ENCODE peak calls at places on chromosomes 2 and 18, in five cellular contexts. One of them, this sample, is unnamed.

GRCh38 chr2:233822101-233822771 is 32.1 kb downstream of the HJURP start:
- DNase-seq in heart left ventricle: no peak
- DNase-seq in keratinocyte: no peak
- DNase-seq in left ventricle myocardium inferior: no peak
- DNase-seq in right lobe of liver: peak
- DNase-seq in this sample: no peak

GRCh38 chr18:9869713-9870430 is 15.9 kb upstream of the TXNDC2 start:
- DNase-seq in heart left ventricle: no peak
- DNase-seq in keratinocyte: no peak
- DNase-seq in right lobe of liver: no peak
- DNase-seq in left ventricle myocardium inferior: no peak
- DNase-seq in this sample: peak

GRCh38 chr2:41910126-41910525 is 137.7 kb upstream of the PKDCC start:
- DNase-seq in heart left ventricle: no peak
- DNase-seq in keratinocyte: no peak
- DNase-seq in right lobe of liver: no peak
- DNase-seq in left ventricle myocardium inferior: no peak
- DNase-seq in this sample: no peak

GRCh38 chr18:48540329-48541025 is 1.6 kb downstream of the CTIF start:
- DNase-seq in heart left ventricle: peak
- DNase-seq in keratinocyte: no peak
- DNase-seq in left ventricle myocardium inferior: peak
- DNase-seq in right lobe of liver: peak
- DNase-seq in this sample: peak

GRCh38 chr2:97712693-97713295 is 582 bp upstream of the ZAP70 start:
- DNase-seq in left ventricle myocardium inferior: no peak
- DNase-seq in heart left ventricle: peak
- DNase-seq in keratinocyte: no peak
- DNase-seq in right lobe of liver: peak
- DNase-seq in this sample: no peak

GRCh38 chr2:231068525-231069222 is 12.0 kb downstream of the PSMD1 start:
- DNase-seq in keratinocyte: no peak
- DNase-seq in right lobe of liver: no peak
- DNase-seq in left ventricle myocardium inferior: no peak
- DNase-seq in heart left ventricle: no peak
- DNase-seq in this sample: peak

GRCh38 chr2:42368817-42369550 is 8.0 kb upstream of the COX7A2L start:
- DNase-seq in right lobe of liver: no peak
- DNase-seq in keratinocyte: no peak
- DNase-seq in heart left ventricle: peak
- DNase-seq in left ventricle myocardium inferior: peak
- DNase-seq in this sample: no peak

GRCh38 chr2:237012577-237013237 is 73.0 kb upstream of the COPS8 start:
- DNase-seq in left ventricle myocardium inferior: no peak
- DNase-seq in heart left ventricle: no peak
- DNase-seq in keratinocyte: no peak
- DNase-seq in right lobe of liver: no peak
- DNase-seq in this sample: peak

GRCh38 chr18:22613058-22613690 is 195.5 kb upstream of the CTAGE1 start:
- DNase-seq in keratinocyte: no peak
- DNase-seq in right lobe of liver: no peak
- DNase-seq in left ventricle myocardium inferior: no peak
- DNase-seq in heart left ventricle: no peak
- DNase-seq in this sample: no peak

GRCh38 chr2:152411154-152411553 is 76.2 kb downstream of the FMNL2 start:
- DNase-seq in heart left ventricle: no peak
- DNase-seq in keratinocyte: no peak
- DNase-seq in left ventricle myocardium inferior: no peak
- DNase-seq in right lobe of liver: no peak
- DNase-seq in this sample: no peak
- H3K4me3 ChIP-seq in heart left ventricle: no peak
- H3K4me3 ChIP-seq in keratinocyte: no peak
- H3K4me3 ChIP-seq in left ventricle myocardium inferior: no peak
- H3K4me3 ChIP-seq in right lobe of liver: no peak
- H3K4me3 ChIP-seq in this sample: no peak

DNA sequence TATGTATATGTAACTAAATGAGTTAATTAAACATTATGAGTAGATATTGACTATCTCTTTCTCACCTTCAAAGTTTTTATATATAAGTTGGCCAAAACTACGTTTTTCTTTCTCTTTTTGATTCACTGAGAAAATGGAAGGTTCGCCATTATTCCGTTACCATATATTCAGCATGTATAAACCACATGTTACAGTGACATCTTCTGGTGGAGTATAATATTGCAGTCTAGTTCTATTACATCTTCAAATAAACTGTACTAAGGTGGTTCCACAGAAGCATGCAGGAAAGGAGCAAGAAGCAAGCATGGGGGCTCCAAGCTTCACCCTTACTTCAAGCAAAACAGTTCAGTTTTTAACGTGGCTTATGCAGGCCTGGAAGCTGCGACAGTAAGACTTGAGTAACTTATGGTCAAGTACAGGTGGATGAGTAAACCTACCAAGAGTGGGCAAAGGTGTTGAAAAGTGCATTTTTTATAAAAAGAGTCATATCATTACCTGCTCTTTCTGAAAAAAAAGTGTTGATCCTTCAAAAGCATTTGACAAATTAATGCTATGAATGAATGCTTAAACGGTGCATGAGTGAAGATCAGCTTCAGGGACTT is 129.8 kb upstream of the RAB6C start:
- DNase-seq in left ventricle myocardium inferior: no peak
- DNase-seq in keratinocyte: peak
- DNase-seq in heart left ventricle: no peak
- DNase-seq in right lobe of liver: no peak
- DNase-seq in this sample: peak
- TF ChIP-seq CTCF in left ventricle myocardium inferior: peak
- TF ChIP-seq CTCF in keratinocyte: no peak
- TF ChIP-seq CTCF in heart left ventricle: peak
- TF ChIP-seq CTCF in right lobe of liver: peak
- TF ChIP-seq CTCF in this sample: peak

GRCh38 chr2:68734688-68735525 is at the start of gene ARHGAP25:
- DNase-seq in right lobe of liver: no peak
- DNase-seq in left ventricle myocardium inferior: no peak
- DNase-seq in keratinocyte: no peak
- DNase-seq in heart left ventricle: no peak
- DNase-seq in this sample: peak

GRCh38 chr2:68734176-68734575 is 435 bp upstream of the ARHGAP25 start:
- DNase-seq in right lobe of liver: no peak
- DNase-seq in left ventricle myocardium inferior: no peak
- DNase-seq in heart left ventricle: no peak
- DNase-seq in keratinocyte: no peak
- DNase-seq in this sample: no peak

GRCh38 chr2:68733365-68733764 is 1.2 kb upstream of the ARHGAP25 start:
- DNase-seq in right lobe of liver: no peak
- DNase-seq in keratinocyte: no peak
- DNase-seq in left ventricle myocardium inferior: no peak
- DNase-seq in heart left ventricle: no peak
- DNase-seq in this sample: no peak

GRCh38 chr2:68737717-68738116 is 3.1 kb downstream of the ARHGAP25 start:
- DNase-seq in right lobe of liver: no peak
- DNase-seq in left ventricle myocardium inferior: no peak
- DNase-seq in keratinocyte: no peak
- DNase-seq in heart left ventricle: no peak
- DNase-seq in this sample: no peak

DNA sequence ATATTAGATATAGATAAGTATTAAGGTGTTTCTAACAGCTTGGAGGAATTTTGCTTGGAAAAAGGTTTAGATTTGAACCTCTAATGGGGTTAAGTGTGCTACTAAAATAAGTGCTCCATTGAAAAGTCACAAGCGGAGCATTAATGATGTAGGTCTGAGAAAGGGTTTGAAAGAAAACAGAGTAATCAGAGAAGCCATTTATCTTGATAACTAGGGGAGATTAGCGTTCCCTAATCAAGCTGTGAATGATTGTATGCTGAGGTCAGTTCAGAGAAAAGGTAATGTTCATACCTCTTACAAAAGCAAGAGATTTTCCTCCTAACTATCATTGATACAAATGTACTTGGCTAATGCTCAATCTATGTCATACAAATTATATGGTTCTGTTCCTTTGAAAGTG is 1.5 kb downstream of the ARHGAP25 start:
- DNase-seq in left ventricle myocardium inferior: no peak
- DNase-seq in right lobe of liver: no peak
- DNase-seq in heart left ventricle: no peak
- DNase-seq in keratinocyte: no peak
- DNase-seq in this sample: no peak
- H3K4me3 ChIP-seq in left ventricle myocardium inferior: peak
- H3K4me3 ChIP-seq in right lobe of liver: no peak
- H3K4me3 ChIP-seq in heart left ventricle: peak
- H3K4me3 ChIP-seq in keratinocyte: no peak
- H3K4me3 ChIP-seq in this sample: no peak

GRCh38 chr18:45690975-45691815 is 32.8 kb upstream of the SLC14A1 start:
- DNase-seq in keratinocyte: peak
- DNase-seq in right lobe of liver: peak
- DNase-seq in left ventricle myocardium inferior: peak
- DNase-seq in heart left ventricle: peak
- DNase-seq in this sample: peak
- TF ChIP-seq CTCF in keratinocyte: peak
- TF ChIP-seq CTCF in right lobe of liver: peak
- TF ChIP-seq CTCF in left ventricle myocardium inferior: peak
- TF ChIP-seq CTCF in heart left ventricle: peak
- TF ChIP-seq CTCF in this sample: peak

GRCh38 chr2:153479527-153479926 is 965 bp upstream of the RPRM start:
- DNase-seq in left ventricle myocardium inferior: no peak
- DNase-seq in right lobe of liver: no peak
- DNase-seq in keratinocyte: no peak
- DNase-seq in heart left ventricle: no peak
- DNase-seq in this sample: no peak
- H3K4me3 ChIP-seq in left ventricle myocardium inferior: no peak
- H3K4me3 ChIP-seq in right lobe of liver: no peak
- H3K4me3 ChIP-seq in keratinocyte: no peak
- H3K4me3 ChIP-seq in heart left ventricle: no peak
- H3K4me3 ChIP-seq in this sample: no peak

DNA sequence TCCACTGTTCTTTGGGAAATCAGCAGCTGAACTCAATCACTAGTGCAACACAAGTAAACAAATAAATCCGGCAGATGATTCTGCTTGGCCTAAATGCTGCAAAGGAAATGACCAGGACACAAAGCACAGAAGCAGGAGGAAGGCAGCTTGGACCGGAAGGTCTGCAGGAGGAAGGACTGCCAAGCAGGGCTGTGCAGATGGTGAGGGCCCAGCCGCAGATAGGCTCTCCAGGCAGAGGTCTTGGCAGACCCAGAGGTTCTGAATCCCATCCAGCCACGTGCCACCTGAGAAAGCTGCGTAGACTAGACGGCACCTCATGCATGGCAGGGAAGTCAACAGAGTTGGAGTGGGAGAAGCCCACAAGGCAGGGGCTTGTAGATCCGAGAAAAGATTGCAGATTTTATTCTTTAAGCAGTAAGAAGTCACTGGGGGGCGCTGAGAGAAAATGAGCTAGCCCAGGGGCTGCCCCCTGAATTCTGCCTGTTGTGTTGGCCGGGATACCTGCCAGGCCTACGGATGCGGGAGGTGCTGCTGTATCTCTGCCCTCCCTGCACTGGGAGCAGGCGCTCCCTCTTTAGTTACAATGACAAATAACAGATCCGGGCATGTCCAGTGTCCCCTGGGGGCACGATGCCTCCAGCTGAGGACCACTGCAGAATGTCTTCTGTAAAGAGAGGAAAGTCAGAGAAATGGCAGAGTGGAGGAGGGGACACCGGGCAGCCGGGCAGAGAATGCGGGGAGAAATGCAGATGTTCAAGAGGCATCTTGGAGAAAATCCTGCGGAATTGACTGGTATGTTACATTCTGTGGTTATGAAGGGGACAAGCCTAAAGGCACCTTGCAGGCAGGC is 153.5 kb downstream of the PXDN start:
- DNase-seq in left ventricle myocardium inferior: no peak
- DNase-seq in right lobe of liver: no peak
- DNase-seq in heart left ventricle: no peak
- DNase-seq in keratinocyte: no peak
- DNase-seq in this sample: no peak
- TF ChIP-seq CTCF in left ventricle myocardium inferior: no peak
- TF ChIP-seq CTCF in right lobe of liver: no peak
- TF ChIP-seq CTCF in heart left ventricle: no peak
- TF ChIP-seq CTCF in keratinocyte: no peak
- TF ChIP-seq CTCF in this sample: no peak

GRCh38 chr2:88068044-88068443 is 419 bp downstream of the SMYD1 start:
- DNase-seq in right lobe of liver: no peak
- DNase-seq in left ventricle myocardium inferior: no peak
- DNase-seq in keratinocyte: no peak
- DNase-seq in heart left ventricle: no peak
- DNase-seq in this sample: no peak

GRCh38 chr2:88067598-88067997 is at the start of gene SMYD1:
- DNase-seq in heart left ventricle: peak
- DNase-seq in right lobe of liver: no peak
- DNase-seq in keratinocyte: no peak
- DNase-seq in left ventricle myocardium inferior: peak
- DNase-seq in this sample: no peak

GRCh38 chr2:88069117-88069516 is 1.5 kb downstream of the SMYD1 start:
- DNase-seq in right lobe of liver: no peak
- DNase-seq in heart left ventricle: no peak
- DNase-seq in left ventricle myocardium inferior: no peak
- DNase-seq in keratinocyte: no peak
- DNase-seq in this sample: no peak

GRCh38 chr2:88071365-88071764 is 3.7 kb downstream of the SMYD1 start:
- DNase-seq in keratinocyte: no peak
- DNase-seq in left ventricle myocardium inferior: no peak
- DNase-seq in heart left ventricle: no peak
- DNase-seq in right lobe of liver: no peak
- DNase-seq in this sample: no peak

DNA sequence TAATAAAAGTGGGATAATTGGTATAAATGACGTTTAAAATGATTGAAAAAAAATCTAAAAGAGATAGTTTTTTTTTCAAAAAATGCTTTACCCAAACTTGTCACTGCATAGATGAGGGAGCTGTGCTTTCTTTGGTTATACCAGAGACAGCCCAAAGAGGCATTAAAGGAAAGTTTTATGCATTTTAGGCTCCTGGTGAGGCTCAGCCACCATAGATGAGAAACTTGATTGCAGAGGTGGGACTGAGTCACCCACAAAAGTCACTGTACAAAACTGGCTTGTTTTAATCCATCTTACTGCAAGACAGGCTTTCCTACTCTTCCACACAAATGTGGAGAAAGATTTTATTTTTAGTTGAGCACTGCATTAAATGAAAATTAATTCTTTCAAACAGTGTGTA is 2.4 kb downstream of the SMYD1 start:
- DNase-seq in left ventricle myocardium inferior: no peak
- DNase-seq in keratinocyte: no peak
- DNase-seq in heart left ventricle: no peak
- DNase-seq in right lobe of liver: no peak
- DNase-seq in this sample: no peak
- H3K4me3 ChIP-seq in left ventricle myocardium inferior: peak
- H3K4me3 ChIP-seq in keratinocyte: no peak
- H3K4me3 ChIP-seq in heart left ventricle: peak
- H3K4me3 ChIP-seq in right lobe of liver: no peak
- H3K4me3 ChIP-seq in this sample: no peak

GRCh38 chr18:73681398-73681797 is 466.2 kb downstream of the FBXO15 start:
- DNase-seq in keratinocyte: no peak
- DNase-seq in right lobe of liver: no peak
- DNase-seq in left ventricle myocardium inferior: no peak
- DNase-seq in heart left ventricle: no peak
- DNase-seq in this sample: no peak
- TF ChIP-seq CTCF in keratinocyte: no peak
- TF ChIP-seq CTCF in right lobe of liver: no peak
- TF ChIP-seq CTCF in left ventricle myocardium inferior: no peak
- TF ChIP-seq CTCF in heart left ventricle: no peak
- TF ChIP-seq CTCF in this sample: no peak

DNA sequence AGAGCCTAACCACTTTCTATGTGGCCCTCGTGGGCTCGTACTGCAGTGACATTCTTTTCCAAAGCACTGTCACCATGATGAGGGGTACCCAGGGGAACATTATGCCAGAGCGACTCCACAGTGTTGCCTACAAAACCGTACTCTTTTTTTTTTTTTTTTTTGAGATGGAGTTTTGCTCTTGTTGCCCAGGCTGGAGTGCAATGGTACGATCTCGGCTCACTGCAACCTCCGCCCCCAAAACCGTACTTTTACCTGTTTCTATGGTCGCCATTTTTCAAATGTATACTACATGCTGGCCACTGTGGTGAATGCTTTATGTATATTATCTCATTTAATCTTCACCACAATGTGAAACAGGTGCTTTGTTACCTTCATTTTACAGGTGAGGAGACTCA is 4.3 kb downstream of the PLEK start:
- DNase-seq in heart left ventricle: no peak
- DNase-seq in left ventricle myocardium inferior: no peak
- DNase-seq in keratinocyte: no peak
- DNase-seq in right lobe of liver: no peak
- DNase-seq in this sample: no peak
- H3K4me3 ChIP-seq in heart left ventricle: no peak
- H3K4me3 ChIP-seq in left ventricle myocardium inferior: no peak
- H3K4me3 ChIP-seq in keratinocyte: no peak
- H3K4me3 ChIP-seq in right lobe of liver: no peak
- H3K4me3 ChIP-seq in this sample: no peak

This sample was measured in fibroblast of villous mesenchyme.